ENCODE peak calls at places on chromosome 7, in nine cellular contexts. One of them, this sample, is unnamed. For H3K9me3 and H3K27me3, the result is how much of the 10 kb centered on the place peaks cover.

GRCh38 chr7:98329974-98330373 is 48.5 kb downstream of the BRI3 start:
- DNase-seq in lower lobe of right lung: no peak
- DNase-seq in AG04450: no peak
- DNase-seq in tibial nerve: no peak
- DNase-seq in aorta: no peak
- DNase-seq in right cardiac atrium: no peak
- DNase-seq in adrenal gland: no peak
- DNase-seq in cardiac muscle cell: peak
- DNase-seq in transverse colon: no peak
- DNase-seq in this sample: no peak

GRCh38 chr7:47100815-47101435 is 481.0 kb downstream of the TNS3 start:
- DNase-seq in lower lobe of right lung: peak
- DNase-seq in AG04450: no peak
- DNase-seq in tibial nerve: no peak
- DNase-seq in aorta: peak
- DNase-seq in right cardiac atrium: peak
- DNase-seq in adrenal gland: peak
- DNase-seq in cardiac muscle cell: peak
- DNase-seq in transverse colon: peak
- DNase-seq in this sample: no peak

GRCh38 chr7:101705327-101705726 is 76.2 kb upstream of the MYL10 start:
- DNase-seq in lower lobe of right lung: no peak
- DNase-seq in AG04450: no peak
- DNase-seq in tibial nerve: no peak
- DNase-seq in aorta: no peak
- DNase-seq in right cardiac atrium: no peak
- DNase-seq in adrenal gland: no peak
- DNase-seq in cardiac muscle cell: peak
- DNase-seq in transverse colon: no peak
- DNase-seq in this sample: no peak

GRCh38 chr7:150586068-150586777 is 19.0 kb downstream of the GIMAP4 start:
- DNase-seq in lower lobe of right lung: no peak
- DNase-seq in AG04450: no peak
- DNase-seq in tibial nerve: no peak
- DNase-seq in aorta: no peak
- DNase-seq in right cardiac atrium: no peak
- DNase-seq in adrenal gland: no peak
- DNase-seq in cardiac muscle cell: no peak
- DNase-seq in transverse colon: no peak
- DNase-seq in this sample: no peak

GRCh38 chr7:29989257-29989995 is at the start of gene SCRN1:
- DNase-seq in lower lobe of right lung: peak
- DNase-seq in AG04450: no peak
- DNase-seq in tibial nerve: peak
- DNase-seq in aorta: peak
- DNase-seq in right cardiac atrium: peak
- DNase-seq in adrenal gland: peak
- DNase-seq in cardiac muscle cell: no peak
- DNase-seq in transverse colon: peak
- DNase-seq in this sample: peak

GRCh38 chr7:159012353-159013069 is 132.2 kb downstream of the VIPR2 start:
- DNase-seq in lower lobe of right lung: peak
- DNase-seq in AG04450: no peak
- DNase-seq in tibial nerve: no peak
- DNase-seq in aorta: peak
- DNase-seq in right cardiac atrium: peak
- DNase-seq in adrenal gland: no peak
- DNase-seq in cardiac muscle cell: no peak
- DNase-seq in transverse colon: peak
- DNase-seq in this sample: no peak

GRCh38 chr7:113629244-113629643 is 289.6 kb downstream of the PPP1R3A start:
- DNase-seq in lower lobe of right lung: no peak
- DNase-seq in AG04450: peak
- DNase-seq in tibial nerve: no peak
- DNase-seq in aorta: no peak
- DNase-seq in right cardiac atrium: no peak
- DNase-seq in adrenal gland: no peak
- DNase-seq in cardiac muscle cell: no peak
- DNase-seq in transverse colon: no peak
- DNase-seq in this sample: no peak

GRCh38 chr7:137983308-137984008 is 18.4 kb downstream of the CREB3L2 start:
- DNase-seq in lower lobe of right lung: no peak
- DNase-seq in AG04450: no peak
- DNase-seq in tibial nerve: no peak
- DNase-seq in aorta: peak
- DNase-seq in right cardiac atrium: peak
- DNase-seq in adrenal gland: no peak
- DNase-seq in cardiac muscle cell: no peak
- DNase-seq in transverse colon: no peak
- DNase-seq in this sample: no peak

DNA sequence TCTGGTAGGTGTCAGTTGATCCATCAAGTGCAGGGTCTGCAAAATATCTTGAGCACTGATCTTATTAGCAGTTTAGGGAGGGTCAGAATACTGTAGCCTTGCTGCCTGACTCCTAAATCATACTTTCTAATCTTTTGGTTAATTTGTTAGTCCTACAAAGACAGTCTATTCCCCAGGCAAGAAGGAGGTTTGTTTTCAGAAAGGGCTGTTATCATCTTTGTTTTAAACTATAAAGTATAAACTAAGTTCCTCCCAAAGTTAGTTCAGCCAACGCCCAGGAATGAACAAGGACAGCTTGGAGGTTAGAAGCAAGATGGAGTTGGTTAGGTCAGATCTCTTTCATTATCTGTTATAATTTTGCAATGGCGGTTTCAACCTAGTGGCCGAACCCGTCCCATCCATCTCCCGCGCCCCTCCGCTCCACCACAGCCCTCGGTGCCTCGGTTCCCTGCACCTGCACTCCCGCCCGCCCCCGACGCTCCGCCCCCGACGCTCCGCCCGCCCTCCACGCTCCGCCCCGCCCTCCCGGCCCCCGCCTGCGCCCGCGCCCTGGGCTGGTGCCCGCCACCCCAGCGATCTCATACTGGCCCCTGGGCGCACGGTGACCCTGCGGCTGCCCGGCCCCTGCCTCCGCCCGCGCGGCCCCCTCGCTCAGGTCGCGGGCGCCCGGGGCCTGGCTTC is at the start of gene ADCK2:
- DNase-seq in lower lobe of right lung: peak
- DNase-seq in AG04450: no peak
- DNase-seq in tibial nerve: no peak
- DNase-seq in aorta: peak
- DNase-seq in right cardiac atrium: no peak
- DNase-seq in adrenal gland: peak
- DNase-seq in cardiac muscle cell: no peak
- DNase-seq in transverse colon: peak
- DNase-seq in this sample: no peak
- H3K27ac ChIP-seq in lower lobe of right lung: peak
- H3K27ac ChIP-seq in AG04450: no peak
- H3K27ac ChIP-seq in tibial nerve: peak
- H3K27ac ChIP-seq in aorta: peak
- H3K27ac ChIP-seq in right cardiac atrium: peak
- H3K27ac ChIP-seq in adrenal gland: peak
- H3K27ac ChIP-seq in cardiac muscle cell: no peak
- H3K27ac ChIP-seq in transverse colon: peak
- H3K27ac ChIP-seq in this sample: peak

GRCh38 chr7:4748267-4748666 is 27.2 kb upstream of the AP5Z1 start:
- DNase-seq in lower lobe of right lung: no peak
- DNase-seq in AG04450: no peak
- DNase-seq in tibial nerve: no peak
- DNase-seq in aorta: no peak
- DNase-seq in right cardiac atrium: peak
- DNase-seq in adrenal gland: no peak
- DNase-seq in cardiac muscle cell: no peak
- DNase-seq in transverse colon: no peak
- DNase-seq in this sample: no peak

GRCh38 chr7:4749798-4750197 is 25.6 kb upstream of the AP5Z1 start:
- DNase-seq in lower lobe of right lung: no peak
- DNase-seq in AG04450: no peak
- DNase-seq in tibial nerve: no peak
- DNase-seq in aorta: no peak
- DNase-seq in right cardiac atrium: peak
- DNase-seq in adrenal gland: no peak
- DNase-seq in cardiac muscle cell: no peak
- DNase-seq in transverse colon: no peak
- DNase-seq in this sample: no peak

GRCh38 chr7:4747746-4748145 is 27.7 kb upstream of the AP5Z1 start:
- DNase-seq in lower lobe of right lung: no peak
- DNase-seq in AG04450: no peak
- DNase-seq in tibial nerve: no peak
- DNase-seq in aorta: no peak
- DNase-seq in right cardiac atrium: peak
- DNase-seq in adrenal gland: no peak
- DNase-seq in cardiac muscle cell: no peak
- DNase-seq in transverse colon: no peak
- DNase-seq in this sample: no peak

GRCh38 chr7:4751398-4751947 is 23.9 kb upstream of the AP5Z1 start:
- DNase-seq in lower lobe of right lung: no peak
- DNase-seq in AG04450: no peak
- DNase-seq in tibial nerve: no peak
- DNase-seq in aorta: no peak
- DNase-seq in right cardiac atrium: peak
- DNase-seq in adrenal gland: no peak
- DNase-seq in cardiac muscle cell: peak
- DNase-seq in transverse colon: no peak
- DNase-seq in this sample: no peak

DNA sequence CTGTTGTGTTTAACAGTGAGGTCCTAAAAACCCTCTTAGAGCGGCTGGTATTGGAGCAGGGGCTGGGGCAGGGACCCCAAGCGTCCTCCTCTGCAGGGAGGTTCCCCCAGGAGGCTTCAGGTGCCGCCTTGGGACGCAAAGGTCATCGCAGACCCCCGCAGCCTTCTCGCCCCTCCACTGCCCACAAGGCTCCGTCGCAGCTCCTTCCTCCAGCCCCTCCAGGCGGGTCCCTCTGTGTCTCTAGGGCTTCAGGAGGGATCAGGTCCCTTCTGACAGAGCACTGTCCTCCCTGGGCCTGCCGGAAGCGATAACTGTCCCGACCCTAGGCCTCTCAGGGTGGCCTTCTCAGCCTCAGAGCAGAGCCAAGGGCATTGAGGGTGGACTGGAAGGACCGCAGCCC is 26.1 kb upstream of the AP5Z1 start:
- DNase-seq in lower lobe of right lung: no peak
- DNase-seq in AG04450: no peak
- DNase-seq in tibial nerve: no peak
- DNase-seq in aorta: no peak
- DNase-seq in right cardiac atrium: peak
- DNase-seq in adrenal gland: no peak
- DNase-seq in cardiac muscle cell: no peak
- DNase-seq in transverse colon: no peak
- DNase-seq in this sample: no peak
- H3K9me3 ChIP-seq in lower lobe of right lung: under half
- H3K9me3 ChIP-seq in AG04450: under half
- H3K9me3 ChIP-seq in tibial nerve: under half
- H3K9me3 ChIP-seq in aorta: under half
- H3K9me3 ChIP-seq in right cardiac atrium: under half
- H3K9me3 ChIP-seq in adrenal gland: under half
- H3K9me3 ChIP-seq in cardiac muscle cell: under half
- H3K9me3 ChIP-seq in transverse colon: under half
- H3K9me3 ChIP-seq in this sample: under half

GRCh38 chr7:103989200-103989784 is at the start of gene RELN:
- DNase-seq in lower lobe of right lung: no peak
- DNase-seq in AG04450: no peak
- DNase-seq in tibial nerve: no peak
- DNase-seq in aorta: no peak
- DNase-seq in right cardiac atrium: no peak
- DNase-seq in adrenal gland: no peak
- DNase-seq in cardiac muscle cell: peak
- DNase-seq in transverse colon: no peak
- DNase-seq in this sample: no peak

GRCh38 chr7:103993551-103993950 is 4.1 kb upstream of the RELN start:
- DNase-seq in lower lobe of right lung: no peak
- DNase-seq in AG04450: no peak
- DNase-seq in tibial nerve: no peak
- DNase-seq in aorta: no peak
- DNase-seq in right cardiac atrium: no peak
- DNase-seq in adrenal gland: no peak
- DNase-seq in cardiac muscle cell: peak
- DNase-seq in transverse colon: no peak
- DNase-seq in this sample: no peak

GRCh38 chr7:103989785-103990775 is 622 bp upstream of the RELN start:
- DNase-seq in lower lobe of right lung: no peak
- DNase-seq in AG04450: no peak
- DNase-seq in tibial nerve: no peak
- DNase-seq in aorta: no peak
- DNase-seq in right cardiac atrium: peak
- DNase-seq in adrenal gland: no peak
- DNase-seq in cardiac muscle cell: peak
- DNase-seq in transverse colon: no peak
- DNase-seq in this sample: no peak

GRCh38 chr7:103990991-103991390 is 1.5 kb upstream of the RELN start:
- DNase-seq in lower lobe of right lung: no peak
- DNase-seq in AG04450: no peak
- DNase-seq in tibial nerve: no peak
- DNase-seq in aorta: no peak
- DNase-seq in right cardiac atrium: no peak
- DNase-seq in adrenal gland: no peak
- DNase-seq in cardiac muscle cell: no peak
- DNase-seq in transverse colon: no peak
- DNase-seq in this sample: no peak

DNA sequence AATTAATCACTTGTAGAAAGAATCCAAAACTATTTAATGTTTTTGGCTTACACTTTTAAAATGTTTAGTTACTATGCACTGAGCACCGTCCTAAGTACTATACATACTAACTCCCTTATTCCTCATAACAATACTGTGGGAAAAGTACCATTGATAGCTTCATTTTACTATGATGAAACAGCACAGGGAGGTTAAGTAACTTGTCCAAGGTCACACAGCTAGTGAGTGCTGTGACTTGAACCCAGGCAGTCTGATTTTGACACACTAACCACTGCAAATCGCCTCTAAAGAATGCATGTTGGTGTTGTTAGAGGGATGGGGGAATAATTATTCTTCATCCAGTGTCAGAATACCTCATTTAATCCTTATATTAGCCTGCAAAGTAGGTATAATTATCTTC is 1.9 kb upstream of the RELN start:
- DNase-seq in lower lobe of right lung: no peak
- DNase-seq in AG04450: no peak
- DNase-seq in tibial nerve: no peak
- DNase-seq in aorta: no peak
- DNase-seq in right cardiac atrium: no peak
- DNase-seq in adrenal gland: no peak
- DNase-seq in cardiac muscle cell: no peak
- DNase-seq in transverse colon: no peak
- DNase-seq in this sample: no peak
- H3K27me3 ChIP-seq in lower lobe of right lung: under half
- H3K27me3 ChIP-seq in AG04450: under half
- H3K27me3 ChIP-seq in tibial nerve: under half
- H3K27me3 ChIP-seq in aorta: under half
- H3K27me3 ChIP-seq in right cardiac atrium: under half
- H3K27me3 ChIP-seq in adrenal gland: under half
- H3K27me3 ChIP-seq in cardiac muscle cell: under half
- H3K27me3 ChIP-seq in transverse colon: half or more
- H3K27me3 ChIP-seq in this sample: under half

DNA sequence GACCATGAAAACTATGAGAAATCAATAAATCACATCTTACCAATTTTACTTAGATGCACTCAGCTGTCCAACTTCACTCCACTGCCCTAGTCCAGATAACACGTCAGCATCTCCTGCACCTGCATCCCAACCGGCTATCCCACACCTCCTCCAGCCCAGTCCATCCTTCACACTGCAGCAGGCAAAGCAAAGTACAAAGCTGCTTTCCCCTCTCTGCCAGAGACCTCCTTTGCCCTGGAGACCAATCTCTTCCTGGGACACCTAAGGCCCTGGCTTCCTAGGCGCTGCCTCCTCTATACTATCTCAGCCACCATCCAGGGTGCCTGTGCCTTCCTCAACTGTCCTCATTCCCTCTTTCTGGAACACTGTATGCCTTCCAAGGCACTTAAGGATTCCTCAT is 90.3 kb upstream of the DDC start:
- DNase-seq in lower lobe of right lung: no peak
- DNase-seq in AG04450: no peak
- DNase-seq in tibial nerve: no peak
- DNase-seq in aorta: no peak
- DNase-seq in right cardiac atrium: no peak
- DNase-seq in adrenal gland: no peak
- DNase-seq in cardiac muscle cell: no peak
- DNase-seq in transverse colon: no peak
- DNase-seq in this sample: no peak
- H3K27ac ChIP-seq in lower lobe of right lung: peak
- H3K27ac ChIP-seq in AG04450: no peak
- H3K27ac ChIP-seq in tibial nerve: peak
- H3K27ac ChIP-seq in aorta: peak
- H3K27ac ChIP-seq in right cardiac atrium: peak
- H3K27ac ChIP-seq in adrenal gland: peak
- H3K27ac ChIP-seq in cardiac muscle cell: no peak
- H3K27ac ChIP-seq in transverse colon: peak
- H3K27ac ChIP-seq in this sample: no peak

This sample was measured in CD8-positive, alpha-beta memory T cell.